ENCODE peak calls at places on chromosomes 5 and 9, in four cellular contexts. U is pancreas; D is activated T-cell treated with anti-CD3 and anti-CD28 coated beads, Interleukin-2, amount 50 U/mL, for 1 hour; M is upper lobe of right lung. Z is an unnamed sample.

GRCh38 chr9:99357575-99357974 is 135.5 kb downstream of the SEC61B start:
- DNase-seq in U (no peak), D (no peak), M (no peak), Z (no peak)

GRCh38 chr5:123012321-123012720 is 24.2 kb downstream of the PPIC start:
- DNase-seq in U (no peak), D (no peak), M (no peak), Z (no peak)

GRCh38 chr9:114156658-114157421 is 1.5 kb downstream of the COL27A1 start:
- DNase-seq in U (peak), D (peak), M (peak), Z (peak)

GRCh38 chr5:4990017-4990416 is 150.1 kb upstream of the ADAMTS16 start:
- DNase-seq in U (no peak), D (no peak), M (no peak), Z (no peak)

GRCh38 chr5:142024771-142025304 is 12.0 kb upstream of the GNPDA1 start:
- DNase-seq in U (peak), D (peak), M (peak), Z (peak)

GRCh38 chr9:27634879-27635278 is 61.6 kb upstream of the C9orf72 start:
- DNase-seq in U (no peak), D (no peak), M (no peak), Z (no peak)

GRCh38 chr9:72038890-72039410 is 21.5 kb downstream of the C9orf57 start:
- DNase-seq in U (peak), D (peak), M (peak), Z (peak)

GRCh38 chr9:114311571-114312512 is 11.1 kb upstream of the ORM1 start:
- DNase-seq in U (peak), D (no peak), M (peak), Z (no peak)

GRCh38 chr9:109020581-109020980 is 7.3 kb upstream of the CTNNAL1 start:
- DNase-seq in U (no peak), D (no peak), M (no peak), Z (no peak)

GRCh38 chr5:107519900-107520354 is 150.8 kb downstream of the EFNA5 start:
- DNase-seq in U (no peak), D (no peak), M (no peak), Z (no peak)

GRCh38 chr5:52796507-52797103 is 8.9 kb downstream of the ITGA1 start:
- DNase-seq in U (no peak), D (no peak), M (no peak), Z (no peak)

GRCh38 chr5:32690153-32690552 is 21.0 kb upstream of the NPR3 start:
- DNase-seq in U (no peak), D (no peak), M (no peak), Z (no peak)

GRCh38 chr5:102511666-102512065 is 12.9 kb upstream of the SLCO6A1 start:
- DNase-seq in U (peak), D (no peak), M (no peak), Z (no peak)

GRCh38 chr5:434443-435146 is 8.4 kb upstream of the EXOC3 start:
- DNase-seq in U (no peak), D (peak), M (peak), Z (no peak)

GRCh38 chr9:14307989-14308750 is 5.8 kb downstream of the NFIB start:
- DNase-seq in U (peak), D (no peak), M (no peak), Z (no peak)

GRCh38 chr5:40502736-40503135 is 177.0 kb upstream of the PTGER4 start:
- DNase-seq in U (no peak), D (no peak), M (no peak), Z (no peak)

GRCh38 chr5:102216559-102217157 is 79.4 kb downstream of the SLCO4C1 start:
- DNase-seq in U (no peak), D (no peak), M (no peak), Z (no peak)

GRCh38 chr5:151248651-151249050 is 4.3 kb upstream of the GM2A start:
- DNase-seq in U (no peak), D (no peak), M (no peak), Z (no peak)

GRCh38 chr5:1755321-1755949 is 44.2 kb downstream of the MRPL36 start:
- DNase-seq in U (no peak), D (peak), M (peak), Z (no peak)

GRCh38 chr9:109416135-109416706 is 81.9 kb downstream of the PTPN3 start:
- DNase-seq in U (no peak), D (no peak), M (no peak), Z (no peak)

GRCh38 chr9:130824616-130825015 is 10.4 kb upstream of the ABL1 start:
- DNase-seq in U (no peak), D (no peak), M (no peak), Z (no peak)

GRCh38 chr5:176446884-176447537 is 1.2 kb upstream of the FAF2 start:
- DNase-seq in U (peak), D (peak), M (no peak), Z (no peak)

GRCh38 chr9:84573098-84573497 is 96.4 kb upstream of the NTRK2 start:
- DNase-seq in U (no peak), D (no peak), M (no peak), Z (no peak)

GRCh38 chr5:149035282-149035882 is 27.5 kb downstream of the SH3TC2 start:
- DNase-seq in U (peak), D (peak), M (peak), Z (peak)

GRCh38 chr9:107439991-107440456 is 49.5 kb downstream of the KLF4 start:
- DNase-seq in U (no peak), D (no peak), M (no peak), Z (no peak)

GRCh38 chr9:119902611-119903010 is 533.4 kb upstream of the BRINP1 start:
- DNase-seq in U (no peak), D (no peak), M (no peak), Z (no peak)

GRCh38 chr5:60842859-60843692 is 993 bp downstream of the ELOVL7 start:
- DNase-seq in U (peak), D (no peak), M (no peak), Z (no peak)

Z was measured in AG04450.